ENCODE peak calls at places on chromosomes 6 and 20, in four cellular contexts. R, K, Q and V are unnamed samples.

GRCh38 chr20:48912065-48912464 is 9.4 kb upstream of the ARFGEF2 start:
- DNase-seq in R (no peak), K (no peak), Q (no peak), V (no peak)

GRCh38 chr6:125598422-125598821 is 151.0 kb upstream of the HEY2 start:
- DNase-seq in R (peak), K (no peak), Q (peak), V (no peak)

GRCh38 chr20:479487-479886 is 17.2 kb upstream of the TBC1D20 start:
- DNase-seq in R (no peak), K (no peak), Q (no peak), V (no peak)

GRCh38 chr6:30748851-30749540 is 4.6 kb upstream of the IER3 start:
- DNase-seq in R (no peak), K (no peak), Q (no peak), V (no peak)

GRCh38 chr20:57899554-57899953 is 189.7 kb upstream of the PMEPA1 start:
- DNase-seq in R (no peak), K (no peak), Q (no peak), V (no peak)

GRCh38 chr6:43817192-43817591 is 47.2 kb downstream of the VEGFA start:
- DNase-seq in R (no peak), K (no peak), Q (no peak), V (no peak)

GRCh38 chr20:51373713-51374481 is 168.6 kb downstream of the NFATC2 start:
- DNase-seq in R (no peak), K (no peak), Q (no peak), V (no peak)

GRCh38 chr6:31007694-31008093 is 2.6 kb upstream of the MUC22 start:
- DNase-seq in R (peak), K (no peak), Q (no peak), V (no peak)

GRCh38 chr6:53530346-53530745 is 14.6 kb downstream of the GCLC start:
- DNase-seq in R (no peak), K (no peak), Q (no peak), V (no peak)

GRCh38 chr6:87908978-87909802 is 138.5 kb upstream of the SPACA1 start:
- DNase-seq in R (no peak), K (no peak), Q (no peak), V (no peak)

GRCh38 chr6:157823523-157824370 is 701 bp downstream of the SNX9 start:
- DNase-seq in R (no peak), K (peak), Q (no peak), V (peak)

GRCh38 chr6:113015249-113015648 is 668.1 kb downstream of the RFPL4B start:
- DNase-seq in R (no peak), K (no peak), Q (no peak), V (no peak)

GRCh38 chr6:141587482-141588266 is 545.1 kb upstream of the GJE1 start:
- DNase-seq in R (no peak), K (no peak), Q (no peak), V (no peak)

GRCh38 chr6:12749531-12750379 is 33.2 kb downstream of the PHACTR1 start:
- DNase-seq in R (no peak), K (no peak), Q (no peak), V (no peak)

GRCh38 chr6:88588938-88589337 is 374.5 kb downstream of the RNGTT start:
- DNase-seq in R (no peak), K (no peak), Q (no peak), V (no peak)

GRCh38 chr6:163640641-163641040 is 226.1 kb downstream of the QKI start:
- DNase-seq in R (no peak), K (no peak), Q (no peak), V (no peak)

GRCh38 chr6:168625602-168626001 is 184.6 kb downstream of the SMOC2 start:
- DNase-seq in R (no peak), K (no peak), Q (no peak), V (no peak)

GRCh38 chr6:33410711-33411631 is at the start of gene PHF1:
- DNase-seq in R (no peak), K (peak), Q (no peak), V (peak)

GRCh38 chr6:128256100-128256499 is 264.3 kb downstream of the PTPRK start:
- DNase-seq in R (no peak), K (no peak), Q (no peak), V (no peak)

GRCh38 chr6:147712841-147713240 is 204.4 kb downstream of the SAMD5 start:
- DNase-seq in R (no peak), K (no peak), Q (no peak), V (no peak)

GRCh38 chr20:32743237-32744112 is at the start of gene COMMD7:
- DNase-seq in R (no peak), K (peak), Q (peak), V (peak)

GRCh38 chr6:146990284-146990683 is 213.9 kb upstream of the STXBP5 start:
- DNase-seq in R (no peak), K (no peak), Q (no peak), V (no peak)

GRCh38 chr6:36615018-36615761 is 21.0 kb downstream of the SRSF3 start:
- DNase-seq in R (peak), K (no peak), Q (no peak), V (no peak)

GRCh38 chr20:4369119-4369797 is 352.5 kb upstream of the PRND start:
- DNase-seq in R (no peak), K (no peak), Q (no peak), V (no peak)

GRCh38 chr6:155319902-155320301 is 5.6 kb upstream of the TFB1M start:
- DNase-seq in R (no peak), K (no peak), Q (no peak), V (no peak)

GRCh38 chr6:150196942-150197745 is 54.3 kb downstream of the PPP1R14C start:
- DNase-seq in R (no peak), K (no peak), Q (peak), V (no peak)

GRCh38 chr20:45094864-45095574 is 5.9 kb downstream of the KCNS1 start:
- DNase-seq in R (no peak), K (no peak), Q (no peak), V (no peak)

GRCh38 chr6:52576392-52577021 is 353 bp downstream of the TRAM2 start:
- DNase-seq in R (peak), K (peak), Q (peak), V (peak)

GRCh38 chr20:50394569-50394968 is 115.6 kb upstream of the PTPN1 start:
- DNase-seq in R (no peak), K (no peak), Q (no peak), V (no peak)

GRCh38 chr6:169024047-169024660 is 229.5 kb downstream of the THBS2 start:
- DNase-seq in R (no peak), K (no peak), Q (no peak), V (no peak)

GRCh38 chr6:84774174-84775158 is 10.1 kb upstream of the TBX18 start:
- DNase-seq in R (no peak), K (no peak), Q (peak), V (no peak)

GRCh38 chr20:45340236-45340847 is 7.9 kb downstream of the SDC4 start:
- DNase-seq in R (no peak), K (no peak), Q (no peak), V (no peak)

GRCh38 chr20:35318502-35319157 is 26.4 kb upstream of the FAM83C start:
- DNase-seq in R (peak), K (no peak), Q (no peak), V (no peak)

GRCh38 chr20:42018979-42019378 is 400.8 kb upstream of the CHD6 start:
- DNase-seq in R (no peak), K (no peak), Q (no peak), V (no peak)

GRCh38 chr6:109165392-109165964 is 70.2 kb downstream of the CEP57L1 start:
- DNase-seq in R (no peak), K (no peak), Q (peak), V (no peak)